ENCODE peak calls at places on chromosomes 7 and 10, in nine cellular contexts. X is uterus, P is fibroblast of lung, T is cardiac muscle cell, C is IMR-90, B is breast epithelium, M is SK-N-SH, D is stomach, Z is upper lobe of right lung. V is an unnamed sample.

GRCh38 chr10:90927293-90927692 is 6.4 kb upstream of the ANKRD1 start:
- DNase-seq in X (no peak), P (no peak), T (no peak), C (no peak), B (no peak), M (no peak), D (no peak), Z (no peak), V (no peak)

GRCh38 chr7:87876759-87877234 is 504 bp downstream of the DBF4 start:
- DNase-seq in X (peak; percentile 41), P (peak; percentile 62), T (peak; percentile 70), C (peak; percentile 61), B (peak; percentile 42), M (peak; percentile 77), D (peak; percentile 70), Z (peak; percentile 83), V (peak; percentile 41)

GRCh38 chr10:48739141-48739540 is 54.5 kb downstream of the WDFY4 start:
- DNase-seq in X (no peak), P (no peak), T (no peak), C (no peak), B (no peak), M (no peak), D (no peak), Z (no peak), V (no peak)

GRCh38 chr7:28096713-28097112 is 83.9 kb downstream of the JAZF1 start:
- DNase-seq in X (peak; percentile 74), P (peak; percentile 81), T (peak; percentile 84), C (peak; percentile 72), B (peak; percentile 42), M (peak; percentile 84), D (peak; percentile 49), Z (no peak), V (peak; percentile 71)

GRCh38 chr10:58266826-58267712 is 625 bp downstream of the IPMK start:
- DNase-seq in X (peak; percentile 38), P (peak; percentile 67), T (peak; percentile 76), C (peak; percentile 59), B (peak; percentile 76), M (peak; percentile 51), D (peak; percentile 42), Z (peak; percentile 81), V (peak; percentile 60)

GRCh38 chr10:94205370-94205930 is 157.3 kb downstream of the NOC3L start:
- DNase-seq in X (peak; percentile 65), P (peak; percentile 53), T (peak; percentile 21), C (peak; percentile 42), B (no peak), M (no peak), D (no peak), Z (no peak), V (no peak)

GRCh38 chr10:100744980-100745881 is at the start of gene PAX2:
- DNase-seq in X (no peak), P (no peak), T (no peak), C (no peak), B (no peak), M (peak; percentile 69), D (no peak), Z (no peak), V (peak; percentile 3)

GRCh38 chr7:102264367-102264891 is 22.2 kb upstream of the SH2B2 start:
- DNase-seq in X (no peak), P (peak; percentile 9), T (peak; percentile 37), C (peak; percentile 78), B (no peak), M (no peak), D (no peak), Z (no peak), V (no peak)

GRCh38 chr7:99625321-99625720 is 8.6 kb downstream of the ZSCAN25 start:
- DNase-seq in X (no peak), P (no peak), T (no peak), C (no peak), B (no peak), M (no peak), D (no peak), Z (no peak), V (no peak)

DNA sequence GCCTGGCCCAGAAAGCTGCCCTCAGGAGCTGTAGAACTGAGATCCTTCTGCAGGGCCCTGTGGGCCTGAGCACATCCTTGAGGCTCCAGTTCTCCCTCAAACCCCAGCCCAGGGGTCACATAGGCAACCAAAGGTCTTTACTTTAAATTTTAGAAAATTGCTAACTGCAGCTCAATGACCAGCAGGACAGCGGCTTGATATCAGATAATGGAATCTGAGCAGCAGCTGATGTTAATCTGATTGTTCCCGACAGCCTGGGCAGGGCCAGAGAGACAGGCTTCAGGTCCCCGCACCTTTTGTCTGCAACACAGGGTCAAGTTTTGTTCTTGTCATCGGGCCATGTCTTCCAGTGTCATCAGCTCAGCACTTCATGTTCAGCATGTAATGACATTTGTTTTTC is 91.1 kb downstream of the PAXIP1 start:
- DNase-seq in X (no peak), P (no peak), T (no peak), C (no peak), B (no peak), M (peak; percentile 19), D (no peak), Z (no peak), V (no peak)
- TF ChIP-seq CTCF in X (no peak), P (no peak), T (no peak), C (no peak), B (no peak), M (no peak), D (no peak), Z (no peak), V (no peak)

GRCh38 chr7:63096141-63096540 is 902.5 kb upstream of the ZNF722 start:
- DNase-seq in X (no peak), P (no peak), T (no peak), C (no peak), B (no peak), M (no peak), D (no peak), Z (no peak), V (no peak)
- H3K9me3 ChIP-seq in X (no peaks in the 10 kb centered on the region), P (no peaks in the 10 kb centered on the region), T (peaks cover 2% of the 10 kb centered on the region), C (peaks cover 31% of the 10 kb centered on the region), B (peaks cover 6% of the 10 kb centered on the region), M (no peaks in the 10 kb centered on the region), D (peaks cover 27% of the 10 kb centered on the region), Z (no peaks in the 10 kb centered on the region), V (no peaks in the 10 kb centered on the region)

DNA sequence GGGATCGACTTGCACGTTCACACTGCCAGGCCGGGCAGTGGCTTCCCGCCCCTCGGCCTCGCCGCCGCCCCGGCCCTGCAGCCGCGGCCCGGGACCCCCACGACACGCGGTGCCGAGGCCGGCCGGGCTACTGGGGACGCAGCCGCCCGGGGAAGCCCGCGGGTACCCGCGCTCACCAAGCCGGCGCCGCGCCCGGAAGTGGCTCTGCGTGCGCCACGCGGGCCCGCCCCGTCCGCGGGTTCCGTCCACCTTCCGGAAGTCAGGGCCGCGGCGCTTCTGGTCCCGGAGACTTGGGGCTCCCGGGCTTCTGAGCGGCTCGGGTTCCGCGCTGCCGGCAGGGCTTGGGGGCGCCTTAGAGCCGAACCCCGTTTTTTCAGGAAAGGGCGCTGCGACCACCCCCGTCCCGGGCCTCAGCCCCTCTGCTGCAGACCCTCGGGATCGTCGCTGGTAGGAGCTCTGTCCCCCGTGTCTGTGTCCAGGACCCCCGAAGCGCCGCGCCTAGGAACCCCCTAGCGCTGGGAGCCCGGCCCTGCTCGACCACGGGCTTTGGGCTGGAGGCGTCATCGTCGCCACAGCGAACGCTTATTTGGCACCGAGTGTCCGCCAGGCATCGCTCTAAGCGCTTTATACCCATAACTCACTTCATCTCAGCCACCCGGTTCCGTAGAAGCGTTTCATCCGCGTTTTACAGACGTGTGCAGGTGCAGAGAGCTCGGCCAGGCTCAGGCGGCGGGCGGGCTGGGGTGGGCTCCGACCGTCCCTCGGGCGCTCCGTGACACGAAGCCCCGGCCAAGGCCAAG is at the start of gene PSMG3:
- DNase-seq in X (peak; percentile 88), P (peak; percentile 92), T (peak; percentile 93), C (peak; percentile 89), B (peak; percentile 84), M (peak; percentile 100), D (peak; percentile 94), Z (peak; percentile 97), V (peak; percentile 88)
- H3K4me1 ChIP-seq in X (no peaks in the 10 kb centered on the region), P (peaks cover 14% of the 10 kb centered on the region), T (no peaks in the 10 kb centered on the region), C (peaks cover 14% of the 10 kb centered on the region), B (peaks cover 14% of the 10 kb centered on the region), M (peaks cover 8% of the 10 kb centered on the region), D (peaks cover 48% of the 10 kb centered on the region), Z (peaks cover 24% of the 10 kb centered on the region), V (peaks cover 42% of the 10 kb centered on the region)

DNA sequence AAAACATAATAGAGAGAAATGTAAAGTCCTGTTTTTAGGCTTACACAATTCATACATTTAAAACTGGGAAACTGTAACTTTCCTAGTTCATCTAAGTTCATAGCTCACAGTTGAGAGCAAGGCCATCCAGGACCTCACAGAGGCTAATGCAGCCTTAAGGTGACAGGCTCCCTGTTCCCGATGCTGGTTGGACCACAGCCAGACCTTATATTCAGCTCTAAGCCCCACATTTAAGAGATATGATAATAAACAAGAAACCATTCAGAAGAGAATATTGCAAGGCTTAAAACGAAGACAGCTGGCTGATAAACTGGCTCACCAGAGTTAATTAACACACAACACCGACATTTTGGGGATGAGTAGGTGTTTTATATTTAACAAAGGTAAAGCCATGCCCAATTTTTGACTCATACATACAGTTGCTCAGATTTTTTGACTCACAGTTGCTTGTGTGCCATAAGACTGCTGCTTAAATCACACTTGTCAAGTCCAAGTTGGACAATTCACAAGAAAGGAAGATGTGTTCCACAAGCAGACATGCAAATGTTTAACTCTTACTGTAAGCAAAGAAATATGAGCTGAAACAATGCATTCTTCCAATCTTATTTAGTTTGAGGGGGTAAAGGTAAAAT is 41.1 kb upstream of the TMEM213 start:
- DNase-seq in X (no peak), P (no peak), T (no peak), C (no peak), B (no peak), M (no peak), D (no peak), Z (no peak), V (peak; percentile 79)
- TF ChIP-seq CTCF in X (no peak), P (no peak), T (no peak), C (no peak), B (no peak), M (no peak), D (no peak), Z (no peak), V (no peak)

GRCh38 chr7:44176486-44176885 is 12.8 kb downstream of the GCK start:
- DNase-seq in X (no peak), P (no peak), T (no peak), C (no peak), B (no peak), M (no peak), D (no peak), Z (peak; percentile 43), V (no peak)
- H3K9me3 ChIP-seq in X (no peaks in the 10 kb centered on the region), P (no peaks in the 10 kb centered on the region), T (no peaks in the 10 kb centered on the region), C (peaks cover 3% of the 10 kb centered on the region), B (no peaks in the 10 kb centered on the region), M (no peaks in the 10 kb centered on the region), D (no peaks in the 10 kb centered on the region), Z (no peaks in the 10 kb centered on the region), V (no peaks in the 10 kb centered on the region)

V was measured in PC-3.